ENCODE peak calls at places on chromosomes 3 and 15, in six cellular contexts. D, M, G, N, X and Z are unnamed samples.

GRCh38 chr15:22974745-22975144 is 5.4 kb downstream of the CYFIP1 start:
- DNase-seq in D (no peak), M (no peak), G (peak), N (no peak), X (no peak), Z (no peak)

GRCh38 chr3:150074277-150074676 is 103.6 kb upstream of the PFN2 start:
- DNase-seq in D (no peak), M (no peak), G (no peak), N (no peak), X (no peak), Z (no peak)

GRCh38 chr3:170953736-170954135 is 45.3 kb upstream of the EIF5A2 start:
- DNase-seq in D (no peak), M (no peak), G (no peak), N (no peak), X (no peak), Z (no peak)

GRCh38 chr15:31434418-31435255 is 108.0 kb downstream of the KLF13 start:
- DNase-seq in D (no peak), M (peak), G (peak), N (peak), X (no peak), Z (no peak)

GRCh38 chr15:58244546-58244945 is 106.4 kb downstream of the AQP9 start:
- DNase-seq in D (no peak), M (no peak), G (no peak), N (no peak), X (no peak), Z (no peak)

GRCh38 chr3:150464684-150465083 is 56.6 kb downstream of the TSC22D2 start:
- DNase-seq in D (no peak), M (no peak), G (no peak), N (no peak), X (no peak), Z (no peak)

GRCh38 chr3:175312766-175313165 is 453.6 kb downstream of the NAALADL2 start:
- DNase-seq in D (no peak), M (no peak), G (no peak), N (no peak), X (no peak), Z (no peak)

GRCh38 chr3:15810702-15811101 is 12.9 kb upstream of the ANKRD28 start:
- DNase-seq in D (no peak), M (no peak), G (no peak), N (peak), X (no peak), Z (no peak)

GRCh38 chr15:101112336-101113113 is 139.3 kb downstream of the CHSY1 start:
- DNase-seq in D (no peak), M (no peak), G (no peak), N (no peak), X (no peak), Z (no peak)

GRCh38 chr3:50807266-50807665 is 132.5 kb downstream of the DOCK3 start:
- DNase-seq in D (no peak), M (peak), G (no peak), N (no peak), X (no peak), Z (no peak)

GRCh38 chr3:76129441-76129840 is 344.1 kb upstream of the ZNF717 start:
- DNase-seq in D (no peak), M (no peak), G (no peak), N (no peak), X (no peak), Z (no peak)

GRCh38 chr3:76131396-76132153 is 346.2 kb upstream of the ZNF717 start:
- DNase-seq in D (no peak), M (no peak), G (no peak), N (no peak), X (no peak), Z (no peak)

GRCh38 chr3:76134166-76134565 is 348.8 kb upstream of the ZNF717 start:
- DNase-seq in D (no peak), M (no peak), G (no peak), N (no peak), X (no peak), Z (no peak)

GRCh38 chr3:76132154-76132470 is 346.8 kb upstream of the ZNF717 start:
- DNase-seq in D (no peak), M (no peak), G (no peak), N (no peak), X (no peak), Z (no peak)
- TF ChIP-seq CTCF in D (no peak), M (no peak), G (no peak), N (no peak), X (no peak), Z (no peak)

GRCh38 chr3:24496529-24497482 is 2.2 kb upstream of the THRB start:
- DNase-seq in D (peak), M (peak), G (no peak), N (peak), X (peak), Z (peak)

GRCh38 chr3:24498796-24499195 is 4.1 kb upstream of the THRB start:
- DNase-seq in D (no peak), M (no peak), G (no peak), N (no peak), X (no peak), Z (no peak)

GRCh38 chr3:24499991-24500390 is 5.3 kb upstream of the THRB start:
- DNase-seq in D (no peak), M (no peak), G (no peak), N (no peak), X (no peak), Z (no peak)

GRCh38 chr3:24498391-24498790 is 3.7 kb upstream of the THRB start:
- DNase-seq in D (no peak), M (no peak), G (no peak), N (no peak), X (no peak), Z (no peak)

DNA sequence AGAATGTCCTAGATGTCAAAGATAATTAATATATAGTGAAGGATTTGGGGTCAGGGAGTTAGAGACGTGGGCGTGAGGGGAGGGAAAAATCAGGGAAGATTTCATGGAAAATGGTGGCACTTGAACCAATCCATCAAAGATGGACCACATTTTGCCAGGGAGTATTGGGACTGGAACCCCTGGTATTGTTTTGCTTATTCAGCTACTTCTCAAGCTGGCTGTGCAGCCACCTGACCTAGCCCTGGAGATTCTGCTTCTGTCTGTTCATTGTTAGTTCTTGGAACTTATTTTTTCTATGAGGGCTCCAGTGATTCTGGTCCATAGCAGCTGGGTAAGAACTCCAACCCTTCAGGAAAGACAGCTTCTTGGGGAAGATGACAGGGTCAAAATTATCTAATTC is 3.3 kb upstream of the THRB start:
- DNase-seq in D (no peak), M (no peak), G (no peak), N (no peak), X (no peak), Z (no peak)
- TF ChIP-seq CTCF in D (no peak), M (no peak), G (no peak), N (no peak), X (no peak), Z (no peak)

GRCh38 chr3:155972885-155973584 is 102.6 kb downstream of the GMPS start:
- DNase-seq in D (no peak), M (no peak), G (no peak), N (no peak), X (no peak), Z (no peak)

GRCh38 chr3:155979746-155980145 is 109.3 kb downstream of the GMPS start:
- DNase-seq in D (no peak), M (no peak), G (no peak), N (no peak), X (no peak), Z (no peak)

GRCh38 chr3:155983834-155984474 is 113.5 kb downstream of the GMPS start:
- DNase-seq in D (no peak), M (peak), G (no peak), N (no peak), X (no peak), Z (no peak)

GRCh38 chr3:155981669-155982068 is 111.2 kb downstream of the GMPS start:
- DNase-seq in D (no peak), M (no peak), G (no peak), N (no peak), X (no peak), Z (no peak)

GRCh38 chr3:155978324-155978723 is 107.9 kb downstream of the GMPS start:
- DNase-seq in D (no peak), M (no peak), G (no peak), N (no peak), X (no peak), Z (no peak)
- TF ChIP-seq CTCF in D (peak), M (no peak), G (no peak), N (no peak), X (peak), Z (peak)

DNA sequence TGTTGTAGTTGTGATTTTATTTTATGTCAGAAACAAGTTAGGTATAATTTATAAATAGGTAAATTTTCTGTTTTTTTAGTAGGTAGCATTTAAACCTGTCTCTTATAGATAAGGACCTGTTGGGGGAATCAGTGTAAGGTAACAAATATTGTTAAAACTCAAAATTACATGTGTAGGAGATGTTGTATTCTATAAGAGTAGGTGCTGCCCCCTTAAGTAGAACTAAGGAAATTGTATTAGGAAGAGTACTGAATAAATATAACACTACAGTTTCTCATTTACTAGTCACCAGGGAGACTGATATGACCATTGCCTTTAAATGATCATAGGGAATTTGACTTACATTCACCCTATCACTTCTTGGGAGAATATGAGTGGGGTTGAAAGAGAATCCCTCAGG is 31.2 kb downstream of the SLC25A36 start:
- DNase-seq in D (no peak), M (no peak), G (no peak), N (peak), X (no peak), Z (no peak)
- TF ChIP-seq CTCF in D (peak), M (peak), G (no peak), N (no peak), X (peak), Z (peak)

GRCh38 chr3:55641914-55642313 is 154.8 kb upstream of the WNT5A start:
- DNase-seq in D (no peak), M (no peak), G (no peak), N (no peak), X (no peak), Z (no peak)
- TF ChIP-seq CTCF in D (no peak), M (no peak), G (no peak), N (no peak), X (no peak), Z (no peak)